ENCODE peak calls at places on chromosomes 3 and 15, in nine cellular contexts. Y, D, T, Z, N, F, S, P and I are unnamed samples.

GRCh38 chr15:91807122-91807521 is 46.4 kb upstream of the SLCO3A1 start:
- DNase-seq in Y (no peak), D (no peak), T (no peak), Z (no peak), N (no peak), F (no peak), S (no peak), P (no peak), I (no peak)

GRCh38 chr3:193841581-193841980 is 248.6 kb downstream of the OPA1 start:
- DNase-seq in Y (no peak), D (no peak), T (no peak), Z (no peak), N (no peak), F (no peak), S (no peak), P (no peak), I (no peak)

GRCh38 chr3:117665311-117665710 is 955.7 kb downstream of the TUSC7 start:
- DNase-seq in Y (no peak), D (no peak), T (no peak), Z (no peak), N (no peak), F (no peak), S (no peak), P (no peak), I (peak; percentile 69)

GRCh38 chr15:70197945-70198361 is 100.2 kb upstream of the TLE3 start:
- DNase-seq in Y (no peak), D (no peak), T (no peak), Z (no peak), N (no peak), F (no peak), S (peak; percentile 21), P (no peak), I (no peak)

GRCh38 chr15:72227192-72227586 is 3.8 kb downstream of the PKM start:
- DNase-seq in Y (no peak), D (no peak), T (peak; percentile 62), Z (peak; percentile 91), N (peak; percentile 57), F (no peak), S (no peak), P (no peak), I (no peak)

GRCh38 chr15:45795487-45796069 is 160.7 kb downstream of the SQOR start:
- DNase-seq in Y (peak; percentile 2), D (no peak), T (no peak), Z (peak; percentile 24), N (peak; percentile 16), F (peak; percentile 46), S (no peak), P (no peak), I (peak; percentile 38)

GRCh38 chr3:82643948-82644347 is 882.5 kb upstream of the GBE1 start:
- DNase-seq in Y (no peak), D (no peak), T (no peak), Z (no peak), N (no peak), F (peak; percentile 49), S (no peak), P (no peak), I (peak; percentile 15)

GRCh38 chr3:9422712-9423424 is 25.5 kb downstream of the SETD5 start:
- DNase-seq in Y (peak; percentile 90), D (no peak), T (peak; percentile 92), Z (peak; percentile 98), N (peak; percentile 37), F (no peak), S (peak; percentile 70), P (peak; percentile 83), I (peak; percentile 71)

GRCh38 chr3:35440826-35441225 is 198.5 kb upstream of the ARPP21 start:
- DNase-seq in Y (no peak), D (no peak), T (no peak), Z (no peak), N (no peak), F (no peak), S (no peak), P (no peak), I (no peak)

GRCh38 chr3:141303481-141304223 is 64.7 kb upstream of the ZBTB38 start:
- DNase-seq in Y (peak; percentile 81), D (peak; percentile 37), T (peak; percentile 25), Z (peak; percentile 86), N (peak; percentile 73), F (peak; percentile 33), S (no peak), P (no peak), I (peak; percentile 67)

GRCh38 chr3:120181632-120182031 is 87.4 kb upstream of the GSK3B start:
- DNase-seq in Y (no peak), D (no peak), T (no peak), Z (no peak), N (no peak), F (no peak), S (no peak), P (no peak), I (no peak)

GRCh38 chr3:185561374-185561943 is 9.1 kb upstream of the LIPH start:
- DNase-seq in Y (no peak), D (no peak), T (no peak), Z (no peak), N (no peak), F (no peak), S (no peak), P (no peak), I (no peak)

GRCh38 chr3:157335198-157335597 is 101.5 kb upstream of the PTX3 start:
- DNase-seq in Y (no peak), D (no peak), T (no peak), Z (no peak), N (no peak), F (no peak), S (no peak), P (no peak), I (no peak)

GRCh38 chr3:69149586-69149985 is 27.2 kb upstream of the LMOD3 start:
- DNase-seq in Y (no peak), D (no peak), T (no peak), Z (no peak), N (no peak), F (no peak), S (no peak), P (no peak), I (no peak)

GRCh38 chr15:63476229-63476632 is 28.2 kb upstream of the USP3 start:
- DNase-seq in Y (no peak), D (no peak), T (peak; percentile 92), Z (peak; percentile 100), N (no peak), F (no peak), S (no peak), P (no peak), I (no peak)

GRCh38 chr15:67779160-67780111 is 45.9 kb upstream of the SKOR1 start:
- DNase-seq in Y (no peak), D (no peak), T (no peak), Z (no peak), N (no peak), F (no peak), S (no peak), P (no peak), I (no peak)

GRCh38 chr15:73800662-73801345 is 47.7 kb upstream of the INSYN1 start:
- DNase-seq in Y (no peak), D (no peak), T (peak; percentile 55), Z (peak; percentile 87), N (no peak), F (no peak), S (no peak), P (peak; percentile 81), I (no peak)

GRCh38 chr3:177306252-177306651 is 109.0 kb upstream of the TBL1XR1 start:
- DNase-seq in Y (no peak), D (no peak), T (peak; percentile 11), Z (peak; percentile 50), N (no peak), F (no peak), S (no peak), P (no peak), I (no peak)

GRCh38 chr3:161310649-161311423 is 60.5 kb downstream of the SPTSSB start:
- DNase-seq in Y (no peak), D (peak; percentile 9), T (no peak), Z (no peak), N (peak; percentile 71), F (no peak), S (no peak), P (no peak), I (no peak)

GRCh38 chr3:170428095-170428494 is 9.4 kb downstream of the CLDN11 start:
- DNase-seq in Y (no peak), D (no peak), T (no peak), Z (no peak), N (no peak), F (no peak), S (no peak), P (no peak), I (no peak)

GRCh38 chr3:184558726-184559125 is 2.9 kb upstream of the EPHB3 start:
- DNase-seq in Y (no peak), D (no peak), T (no peak), Z (no peak), N (no peak), F (no peak), S (no peak), P (no peak), I (no peak)

GRCh38 chr15:87045741-87046140 is 966.1 kb downstream of the AGBL1 start:
- DNase-seq in Y (no peak), D (no peak), T (no peak), Z (no peak), N (no peak), F (no peak), S (no peak), P (no peak), I (no peak)

GRCh38 chr15:35325374-35325941 is 220.5 kb downstream of the DPH6 start:
- DNase-seq in Y (no peak), D (no peak), T (no peak), Z (no peak), N (no peak), F (no peak), S (no peak), P (no peak), I (no peak)